ENCODE peak calls at places on chromosomes 13 and 19, in four cellular contexts. V, G, F and U are unnamed samples. For H3K27me3, the result is how much of the 10 kb centered on the place peaks cover.

GRCh38 chr19:3065675-3066357 is 3.5 kb upstream of the TLE5 start:
- DNase-seq in F (no peak), V (no peak), G (no peak), U (peak)

GRCh38 chr13:102773441-102774209 is at the start of gene TEX30:
- DNase-seq in G (peak), V (peak), F (peak), U (peak)

GRCh38 chr19:16330368-16330801 is 5.8 kb downstream of the KLF2 start:
- DNase-seq in V (no peak), G (peak), F (peak), U (peak)

GRCh38 chr19:13078897-13079541 is 23.6 kb downstream of the LYL1 start:
- DNase-seq in G (no peak), F (no peak), V (peak), U (no peak)

GRCh38 chr19:18291590-18292459 is 10.4 kb upstream of the JUND start:
- DNase-seq in G (peak), F (peak), V (peak), U (peak)

GRCh38 chr19:2469102-2469914 is 6.6 kb upstream of the GADD45B start:
- DNase-seq in V (peak), G (peak), F (no peak), U (peak)

GRCh38 chr19:4049432-4049831 is 17.3 kb downstream of the ZBTB7A start:
- DNase-seq in F (peak), V (no peak), G (no peak), U (no peak)

GRCh38 chr19:1311543-1312091 is 25.9 kb downstream of the EFNA2 start:
- DNase-seq in V (no peak), F (no peak), G (no peak), U (peak)

GRCh38 chr13:52600666-52601065 is 41.6 kb upstream of the HNRNPA1L2 start:
- DNase-seq in V (no peak), G (no peak), F (no peak), U (no peak)

GRCh38 chr19:8512115-8512967 is 1.6 kb downstream of the ZNF414 start:
- DNase-seq in F (no peak), G (peak), V (peak), U (no peak)

GRCh38 chr19:5338661-5339469 is 1.7 kb downstream of the PTPRS start:
- DNase-seq in G (no peak), V (peak), F (no peak), U (peak)

DNA sequence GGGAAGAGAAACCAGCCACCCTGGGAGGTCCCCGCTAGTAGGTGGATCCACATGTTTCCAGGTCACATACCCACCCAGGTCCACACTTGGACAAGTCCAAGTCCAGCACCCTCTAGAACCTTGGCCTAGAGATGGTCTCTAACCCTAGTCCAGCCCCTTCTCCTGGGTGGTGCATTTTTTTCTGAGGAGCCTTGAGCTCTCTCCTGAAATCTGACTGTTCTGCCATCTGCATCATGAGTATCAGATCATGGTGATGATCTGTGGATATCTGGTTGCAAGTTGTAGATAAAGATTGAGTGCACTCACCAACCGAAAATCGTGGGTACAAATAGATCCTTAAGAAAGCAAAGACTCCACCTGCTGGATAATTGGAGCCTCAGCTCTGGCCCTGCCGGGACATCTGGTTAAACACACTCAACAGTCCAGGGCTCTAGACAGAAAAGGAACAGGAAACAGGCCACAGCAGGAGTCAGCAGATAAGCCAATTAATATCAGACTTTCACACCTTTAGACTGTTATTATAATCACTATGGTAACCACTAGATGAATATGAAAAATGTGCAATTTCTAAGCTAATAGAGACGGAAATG is 41.1 kb downstream of the GPR12 start:
- DNase-seq in V (peak), G (no peak), F (no peak), U (no peak)
- TF ChIP-seq CTCF in V (peak), G (no peak), F (no peak), U (no peak)

DNA sequence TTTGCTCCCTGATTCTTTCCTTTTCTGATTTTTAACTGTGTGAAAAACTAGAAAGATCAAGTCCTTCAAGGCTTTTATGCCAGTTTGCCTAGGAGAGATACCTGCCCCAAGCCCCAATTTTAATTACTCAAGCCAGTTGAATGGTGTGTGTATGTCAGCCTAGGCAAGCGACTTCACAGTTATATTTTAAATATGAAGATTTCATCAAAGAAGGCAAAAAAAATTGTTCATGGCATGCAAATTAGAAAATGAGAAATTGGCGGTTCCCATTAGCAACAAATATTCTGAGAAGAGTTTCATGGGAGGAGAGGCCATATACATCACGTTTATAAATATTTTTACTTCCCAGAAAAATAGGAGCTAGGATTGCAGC is 167.6 kb downstream of the SLC7A1 start:
- DNase-seq in G (no peak), V (no peak), F (no peak), U (no peak)
- H3K4me3 ChIP-seq in G (no peak), V (peak), F (no peak), U (no peak)

GRCh38 chr19:50562329-50562728 is 5.9 kb downstream of the LRRC4B start:
- DNase-seq in V (no peak), F (no peak), G (no peak), U (no peak)
- H3K27me3 ChIP-seq in V (half or more), F (under half), G (half or more), U (under half)

GRCh38 chr19:55605637-55606470 is at the start of gene ZNF865:
- DNase-seq in F (peak), G (peak), V (peak), U (peak)

GRCh38 chr19:55603581-55604292 is 1.7 kb upstream of the ZNF865 start:
- DNase-seq in F (no peak), V (peak), G (peak), U (no peak)

GRCh38 chr19:55605207-55605636 is 225 bp upstream of the ZNF865 start:
- DNase-seq in F (peak), V (peak), G (peak), U (peak)

GRCh38 chr19:55606817-55607216 is 1.4 kb downstream of the ZNF865 start:
- DNase-seq in G (no peak), F (no peak), V (no peak), U (no peak)

GRCh38 chr19:55606471-55606787 is 982 bp downstream of the ZNF865 start:
- DNase-seq in F (no peak), G (no peak), V (no peak), U (no peak)
- TF ChIP-seq CTCF in F (no peak), G (peak), V (no peak), U (no peak)

GRCh38 chr19:47730910-47731309 is 14.4 kb upstream of the NOP53 start:
- DNase-seq in V (no peak), G (no peak), F (no peak), U (no peak)

GRCh38 chr19:47726467-47726866 is 13.2 kb downstream of the EHD2 start:
- DNase-seq in G (no peak), F (peak), V (no peak), U (no peak)

GRCh38 chr19:47730521-47730889 is 14.8 kb upstream of the NOP53 start:
- DNase-seq in F (no peak), V (no peak), G (no peak), U (no peak)

GRCh38 chr19:47729468-47729798 is 15.9 kb upstream of the NOP53 start:
- DNase-seq in F (no peak), V (peak), G (peak), U (no peak)

DNA sequence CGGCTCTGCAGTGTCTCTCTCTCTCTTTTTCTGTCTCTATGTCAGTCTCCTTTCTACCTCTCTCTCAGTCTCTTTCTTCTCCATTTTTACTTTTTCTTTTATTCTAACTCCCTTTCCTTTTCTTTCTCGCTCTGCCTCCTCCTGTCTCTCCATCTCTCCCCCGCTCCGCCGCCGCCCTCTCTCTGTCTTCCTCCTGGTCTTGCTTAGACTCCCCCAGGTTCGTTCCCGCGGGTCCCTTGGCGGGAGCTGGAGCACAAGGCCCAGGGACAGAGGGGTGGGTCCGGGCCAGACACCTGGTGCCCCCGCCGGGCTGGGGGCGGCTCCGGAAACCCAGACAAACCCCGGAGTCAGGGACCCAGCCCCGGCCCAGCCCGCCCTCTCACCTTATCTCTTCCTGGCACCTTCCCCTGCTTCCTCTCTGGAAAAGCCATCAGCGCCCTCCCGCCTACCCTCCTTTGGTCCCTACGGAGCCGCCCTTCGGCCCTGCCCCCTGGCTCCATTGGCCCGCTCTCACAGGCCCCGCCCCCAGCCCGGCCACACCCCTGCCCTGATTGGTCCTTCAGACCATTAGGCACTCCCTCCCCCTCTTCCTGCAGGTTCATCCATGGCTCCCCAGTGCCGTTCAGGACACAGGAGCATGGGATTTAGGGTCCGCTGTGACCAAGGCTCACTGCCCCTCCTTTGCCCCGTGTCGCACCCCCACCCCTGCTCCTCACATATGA is 15.4 kb upstream of the NOP53 start:
- DNase-seq in F (peak), G (peak), V (peak), U (no peak)
- H3K4me3 ChIP-seq in F (no peak), G (peak), V (peak), U (peak)

DNA sequence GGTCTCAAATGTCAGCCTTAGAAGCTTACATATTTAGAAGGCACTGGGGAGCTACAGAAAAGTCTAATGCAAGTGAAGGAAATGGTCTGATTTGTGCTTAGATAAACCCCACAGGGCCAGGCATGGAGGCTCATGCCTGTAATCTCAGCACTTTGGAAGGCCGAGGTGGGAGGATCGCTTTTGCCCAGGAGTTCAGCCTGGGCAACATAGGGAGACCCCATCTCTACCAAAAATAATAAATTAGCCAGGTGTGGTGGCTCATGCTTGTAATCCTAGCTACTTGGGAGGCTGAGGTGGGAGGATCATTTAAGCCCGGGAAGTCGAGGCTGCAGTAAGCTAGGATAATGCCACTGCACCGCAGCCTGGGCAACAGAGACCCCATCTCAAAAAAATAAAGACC is 2.7 kb upstream of the DLL3 start:
- DNase-seq in V (no peak), F (no peak), G (no peak), U (no peak)
- H3K27me3 ChIP-seq in V (under half), F (under half), G (under half), U (under half)

DNA sequence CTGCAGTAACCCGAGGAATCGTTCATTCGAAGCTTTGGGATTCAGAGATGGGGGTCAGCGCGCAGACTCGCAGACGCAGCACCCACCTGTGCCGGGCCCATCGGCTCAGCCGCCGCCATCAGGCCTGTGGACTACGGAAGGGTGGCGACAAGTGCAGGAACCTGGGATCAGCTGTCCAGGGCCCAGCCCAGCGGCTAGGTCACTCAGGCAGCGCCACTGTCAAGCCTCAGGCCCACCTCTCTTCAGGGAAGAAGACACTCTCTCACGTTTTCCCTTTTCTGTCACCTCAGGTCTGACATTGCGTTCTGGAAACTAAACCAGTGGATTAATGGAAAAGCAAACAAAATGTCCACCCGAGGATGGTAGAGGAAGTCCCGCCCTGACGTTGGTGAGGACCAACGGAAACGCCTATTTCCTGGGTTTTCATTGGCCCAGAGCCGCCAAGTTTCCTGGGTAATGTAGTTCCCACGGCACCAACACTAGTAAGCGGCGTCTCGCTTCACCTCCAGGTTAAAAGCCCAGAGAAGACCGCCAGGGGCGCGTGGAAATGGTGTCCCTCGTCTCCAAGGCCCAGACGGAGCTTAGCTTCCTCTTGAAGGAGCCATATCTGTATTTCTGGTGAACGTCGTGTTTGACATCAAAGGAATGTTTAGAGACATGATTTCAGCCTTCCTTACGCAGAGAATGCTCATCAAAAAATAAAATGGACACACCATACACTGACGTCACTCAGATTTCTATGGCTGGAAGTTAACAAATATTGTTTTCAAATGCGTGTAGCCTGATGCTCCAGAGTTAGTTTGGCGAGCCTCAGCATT is at the start of gene ZNF772:
- DNase-seq in F (peak), G (peak), V (peak), U (peak)
- TF ChIP-seq CTCF in F (peak), G (peak), V (peak), U (peak)

GRCh38 chr13:112894423-112894672 is 74.7 kb upstream of the MCF2L start:
- DNase-seq in F (no peak), V (no peak), G (no peak), U (no peak)

GRCh38 chr13:112893570-112894422 is 75.2 kb upstream of the MCF2L start:
- DNase-seq in F (no peak), V (peak), G (no peak), U (no peak)

GRCh38 chr13:112894673-112895481 is 74.1 kb upstream of the MCF2L start:
- DNase-seq in G (no peak), F (no peak), V (peak), U (no peak)

GRCh38 chr13:112891477-112892401 is 77.3 kb upstream of the MCF2L start:
- DNase-seq in F (no peak), G (no peak), V (peak), U (no peak)

GRCh38 chr13:112892759-112893569 is 76.0 kb upstream of the MCF2L start:
- DNase-seq in V (no peak), F (no peak), G (no peak), U (no peak)
- H3K4me3 ChIP-seq in V (peak), F (no peak), G (no peak), U (no peak)

GRCh38 chr13:78608254-78608704 is 4.9 kb upstream of the POU4F1 start:
- DNase-seq in F (no peak), V (no peak), G (no peak), U (no peak)

GRCh38 chr13:78606471-78607408 is 3.4 kb upstream of the POU4F1 start:
- DNase-seq in V (peak), F (no peak), G (no peak), U (no peak)

GRCh38 chr13:78609464-78610205 is 6.3 kb upstream of the POU4F1 start:
- DNase-seq in F (peak), G (no peak), V (peak), U (no peak)

GRCh38 chr13:78608705-78609463 is 5.5 kb upstream of the POU4F1 start:
- DNase-seq in F (no peak), G (no peak), V (peak), U (no peak)

DNA sequence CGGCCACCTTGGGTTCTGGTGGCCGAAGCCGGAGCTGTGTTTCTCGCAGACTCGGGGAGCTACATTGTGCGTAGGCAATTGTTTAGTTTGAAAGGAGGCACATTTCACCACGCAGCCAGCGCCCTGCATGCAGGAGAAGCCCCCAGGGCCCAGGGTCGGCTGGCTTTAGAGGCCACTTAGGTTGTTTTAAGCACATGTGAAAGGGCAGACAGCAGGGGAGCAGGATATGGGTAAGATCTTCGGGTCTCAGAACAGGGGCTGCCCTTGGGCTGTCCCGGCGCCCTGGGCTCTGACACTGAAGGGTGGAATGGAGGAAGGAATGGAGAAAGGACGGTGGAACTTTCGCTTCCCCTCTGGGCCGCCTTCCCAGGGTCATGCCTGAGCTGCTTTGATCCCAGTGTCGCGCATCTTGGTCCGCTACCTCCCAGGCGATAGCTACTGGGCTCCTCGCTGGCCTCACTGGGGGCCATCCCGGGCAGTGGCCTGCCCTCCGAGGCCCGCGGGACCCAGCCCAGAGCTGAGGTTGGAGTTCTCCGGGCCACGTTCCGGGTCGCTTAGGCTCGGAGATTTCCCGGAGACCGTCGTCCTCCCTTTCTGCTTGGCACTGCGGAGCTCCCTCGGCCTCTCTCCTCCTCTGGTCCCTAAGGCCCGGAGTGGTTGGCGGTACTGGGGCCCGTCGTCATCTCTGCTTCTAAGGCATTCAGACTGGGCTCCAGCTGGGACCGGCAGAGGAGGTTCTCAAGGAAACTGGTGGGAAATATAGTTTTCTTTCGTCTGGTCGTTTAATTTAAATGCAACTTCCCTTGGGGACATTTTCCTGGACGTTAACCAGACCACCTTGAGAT is 4.3 kb upstream of the POU4F1 start:
- DNase-seq in G (no peak), V (peak), F (no peak), U (no peak)
- H3K27me3 ChIP-seq in G (under half), V (half or more), F (half or more), U (under half)